ENCODE peak calls at places on chromosomes 1 and 21, in eight cellular contexts. One of them, this sample, is unnamed.

GRCh38 chr1:231986631-231987291 is 360.2 kb downstream of the DISC1 start:
- DNase-seq in CD8-positive, alpha-beta memory T cell: no peak
- DNase-seq in naive thymus-derived CD4-positive, alpha-beta T cell: no peak
- DNase-seq in astrocyte: no peak
- DNase-seq in HAP-1: no peak
- DNase-seq in K562: no peak
- DNase-seq in pancreas: no peak
- DNase-seq in HCT116: no peak
- DNase-seq in this sample: no peak

GRCh38 chr1:163171826-163172225 is 30.9 kb downstream of the RGS5 start:
- DNase-seq in HAP-1: no peak
- DNase-seq in pancreas: no peak
- DNase-seq in K562: no peak
- DNase-seq in CD8-positive, alpha-beta memory T cell: no peak
- DNase-seq in astrocyte: no peak
- DNase-seq in HCT116: no peak
- DNase-seq in naive thymus-derived CD4-positive, alpha-beta T cell: no peak
- DNase-seq in this sample: no peak

GRCh38 chr1:18480315-18481189 is at the start of gene KLHDC7A:
- DNase-seq in HAP-1: no peak
- DNase-seq in CD8-positive, alpha-beta memory T cell: no peak
- DNase-seq in naive thymus-derived CD4-positive, alpha-beta T cell: no peak
- DNase-seq in astrocyte: no peak
- DNase-seq in HCT116: no peak
- DNase-seq in K562: no peak
- DNase-seq in pancreas: peak; percentile 82
- DNase-seq in this sample: peak; percentile 88

GRCh38 chr1:18263547-18264130 is 156.0 kb downstream of the IGSF21 start:
- DNase-seq in K562: no peak
- DNase-seq in pancreas: no peak
- DNase-seq in CD8-positive, alpha-beta memory T cell: no peak
- DNase-seq in naive thymus-derived CD4-positive, alpha-beta T cell: no peak
- DNase-seq in HAP-1: no peak
- DNase-seq in astrocyte: no peak
- DNase-seq in HCT116: no peak
- DNase-seq in this sample: no peak

GRCh38 chr1:108117908-108118902 is 81.9 kb downstream of the SLC25A24 start:
- DNase-seq in astrocyte: peak; percentile 74
- DNase-seq in CD8-positive, alpha-beta memory T cell: no peak
- DNase-seq in naive thymus-derived CD4-positive, alpha-beta T cell: no peak
- DNase-seq in K562: peak; percentile 38
- DNase-seq in HAP-1: no peak
- DNase-seq in pancreas: no peak
- DNase-seq in HCT116: no peak
- DNase-seq in this sample: no peak

GRCh38 chr1:7469255-7469938 is 301.7 kb upstream of the VAMP3 start:
- DNase-seq in naive thymus-derived CD4-positive, alpha-beta T cell: no peak
- DNase-seq in pancreas: no peak
- DNase-seq in astrocyte: peak; percentile 87
- DNase-seq in HCT116: no peak
- DNase-seq in K562: no peak
- DNase-seq in HAP-1: no peak
- DNase-seq in CD8-positive, alpha-beta memory T cell: no peak
- DNase-seq in this sample: no peak

GRCh38 chr1:245363821-245364220 is 209.0 kb downstream of the KIF26B start:
- DNase-seq in CD8-positive, alpha-beta memory T cell: no peak
- DNase-seq in pancreas: no peak
- DNase-seq in naive thymus-derived CD4-positive, alpha-beta T cell: no peak
- DNase-seq in K562: no peak
- DNase-seq in HAP-1: no peak
- DNase-seq in HCT116: no peak
- DNase-seq in astrocyte: no peak
- DNase-seq in this sample: peak; percentile 12

GRCh38 chr1:202279806-202280205 is 61.9 kb downstream of the UBE2T start:
- DNase-seq in HCT116: no peak
- DNase-seq in naive thymus-derived CD4-positive, alpha-beta T cell: no peak
- DNase-seq in pancreas: no peak
- DNase-seq in HAP-1: no peak
- DNase-seq in CD8-positive, alpha-beta memory T cell: no peak
- DNase-seq in astrocyte: peak; percentile 39
- DNase-seq in K562: no peak
- DNase-seq in this sample: no peak

GRCh38 chr21:32463889-32464300 is 51.4 kb downstream of the EVA1C start:
- DNase-seq in pancreas: no peak
- DNase-seq in CD8-positive, alpha-beta memory T cell: no peak
- DNase-seq in HCT116: peak; percentile 85
- DNase-seq in K562: no peak
- DNase-seq in naive thymus-derived CD4-positive, alpha-beta T cell: no peak
- DNase-seq in astrocyte: peak; percentile 98
- DNase-seq in HAP-1: no peak
- DNase-seq in this sample: no peak

GRCh38 chr1:26826261-26827201 is at the start of gene ZDHHC18:
- DNase-seq in HCT116: no peak
- DNase-seq in HAP-1: peak; percentile 77
- DNase-seq in CD8-positive, alpha-beta memory T cell: peak; percentile 74
- DNase-seq in naive thymus-derived CD4-positive, alpha-beta T cell: peak; percentile 77
- DNase-seq in K562: peak; percentile 94
- DNase-seq in astrocyte: peak; percentile 11
- DNase-seq in pancreas: peak; percentile 90
- DNase-seq in this sample: no peak

GRCh38 chr1:173418107-173418985 is 58.8 kb upstream of the PRDX6 start:
- DNase-seq in naive thymus-derived CD4-positive, alpha-beta T cell: no peak
- DNase-seq in astrocyte: peak; percentile 67
- DNase-seq in HCT116: no peak
- DNase-seq in K562: no peak
- DNase-seq in pancreas: no peak
- DNase-seq in HAP-1: no peak
- DNase-seq in CD8-positive, alpha-beta memory T cell: no peak
- DNase-seq in this sample: no peak

GRCh38 chr1:204709960-204710912 is 24.7 kb upstream of the LRRN2 start:
- DNase-seq in CD8-positive, alpha-beta memory T cell: no peak
- DNase-seq in HAP-1: no peak
- DNase-seq in naive thymus-derived CD4-positive, alpha-beta T cell: no peak
- DNase-seq in astrocyte: no peak
- DNase-seq in K562: no peak
- DNase-seq in HCT116: no peak
- DNase-seq in pancreas: peak; percentile 16
- DNase-seq in this sample: no peak

GRCh38 chr1:203695116-203695515 is 68.5 kb downstream of the ATP2B4 start:
- DNase-seq in K562: no peak
- DNase-seq in astrocyte: no peak
- DNase-seq in HAP-1: no peak
- DNase-seq in naive thymus-derived CD4-positive, alpha-beta T cell: no peak
- DNase-seq in HCT116: no peak
- DNase-seq in CD8-positive, alpha-beta memory T cell: no peak
- DNase-seq in pancreas: no peak
- DNase-seq in this sample: no peak

GRCh38 chr1:162019006-162019405 is 4.7 kb downstream of the OLFML2B start:
- DNase-seq in HAP-1: no peak
- DNase-seq in HCT116: no peak
- DNase-seq in CD8-positive, alpha-beta memory T cell: no peak
- DNase-seq in pancreas: no peak
- DNase-seq in astrocyte: peak; percentile 87
- DNase-seq in naive thymus-derived CD4-positive, alpha-beta T cell: no peak
- DNase-seq in K562: no peak
- DNase-seq in this sample: no peak

GRCh38 chr1:180415985-180416633 is 86.3 kb downstream of the ACBD6 start:
- DNase-seq in HAP-1: no peak
- DNase-seq in CD8-positive, alpha-beta memory T cell: no peak
- DNase-seq in pancreas: no peak
- DNase-seq in naive thymus-derived CD4-positive, alpha-beta T cell: no peak
- DNase-seq in astrocyte: peak; percentile 25
- DNase-seq in HCT116: peak; percentile 27
- DNase-seq in K562: peak; percentile 58
- DNase-seq in this sample: no peak

GRCh38 chr1:12166834-12167492 is at the start of gene TNFRSF1B:
- DNase-seq in pancreas: peak; percentile 83
- DNase-seq in CD8-positive, alpha-beta memory T cell: peak; percentile 68
- DNase-seq in astrocyte: no peak
- DNase-seq in naive thymus-derived CD4-positive, alpha-beta T cell: peak; percentile 47
- DNase-seq in K562: peak; percentile 92
- DNase-seq in HCT116: no peak
- DNase-seq in HAP-1: peak; percentile 66
- DNase-seq in this sample: peak; percentile 48

GRCh38 chr1:12170263-12170671 is 3.5 kb downstream of the TNFRSF1B start:
- DNase-seq in pancreas: no peak
- DNase-seq in naive thymus-derived CD4-positive, alpha-beta T cell: no peak
- DNase-seq in HAP-1: no peak
- DNase-seq in K562: no peak
- DNase-seq in CD8-positive, alpha-beta memory T cell: no peak
- DNase-seq in HCT116: no peak
- DNase-seq in astrocyte: no peak
- DNase-seq in this sample: no peak

GRCh38 chr1:12169442-12170135 is 2.8 kb downstream of the TNFRSF1B start:
- DNase-seq in HCT116: no peak
- DNase-seq in HAP-1: no peak
- DNase-seq in astrocyte: no peak
- DNase-seq in K562: no peak
- DNase-seq in CD8-positive, alpha-beta memory T cell: no peak
- DNase-seq in pancreas: no peak
- DNase-seq in naive thymus-derived CD4-positive, alpha-beta T cell: no peak
- DNase-seq in this sample: no peak

GRCh38 chr1:12167493-12168429 is 970 bp downstream of the TNFRSF1B start:
- DNase-seq in CD8-positive, alpha-beta memory T cell: peak; percentile 31
- DNase-seq in HCT116: no peak
- DNase-seq in pancreas: no peak
- DNase-seq in K562: peak; percentile 83
- DNase-seq in astrocyte: no peak
- DNase-seq in naive thymus-derived CD4-positive, alpha-beta T cell: no peak
- DNase-seq in HAP-1: no peak
- DNase-seq in this sample: no peak

DNA sequence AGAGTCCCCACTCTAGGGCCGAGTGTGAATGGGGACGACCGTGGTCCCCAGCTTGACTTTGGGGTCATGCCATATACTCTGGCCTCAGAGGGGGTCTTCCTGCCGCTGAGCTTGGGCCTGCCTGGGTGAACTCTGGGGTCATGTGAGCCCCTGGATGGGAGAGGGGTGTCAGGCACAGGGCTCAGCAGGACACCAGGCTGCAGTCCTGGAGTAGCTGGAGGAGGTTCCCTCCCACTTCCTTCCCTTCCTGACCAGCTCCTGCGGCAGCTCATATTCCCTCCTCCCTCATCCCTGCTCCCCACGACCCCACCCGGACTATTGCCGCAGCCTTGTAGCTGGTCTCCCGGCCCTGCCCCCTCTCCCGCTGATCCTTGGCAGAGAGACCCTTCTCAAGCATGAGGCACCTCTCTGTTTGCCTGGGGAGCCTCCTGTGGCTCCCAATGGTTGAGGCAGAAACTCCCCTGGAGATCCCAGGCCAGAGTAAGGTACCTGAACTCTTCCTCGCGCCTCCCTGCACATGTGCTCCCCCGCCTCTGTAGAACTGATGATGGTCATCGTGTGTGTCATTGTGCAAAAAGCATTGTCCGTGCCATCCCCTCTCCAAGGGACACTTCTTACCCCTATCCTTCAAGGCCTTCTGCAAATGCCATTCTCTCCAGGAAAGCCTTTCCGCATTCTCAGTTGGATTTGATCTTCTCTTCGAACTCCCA is 1.8 kb downstream of the TNFRSF1B start:
- DNase-seq in naive thymus-derived CD4-positive, alpha-beta T cell: no peak
- DNase-seq in HCT116: no peak
- DNase-seq in HAP-1: no peak
- DNase-seq in CD8-positive, alpha-beta memory T cell: no peak
- DNase-seq in astrocyte: no peak
- DNase-seq in K562: peak; percentile 52
- DNase-seq in pancreas: no peak
- DNase-seq in this sample: no peak
- H3K4me1 ChIP-seq in naive thymus-derived CD4-positive, alpha-beta T cell: peaks cover 59% of the 10 kb centered on the region
- H3K4me1 ChIP-seq in HCT116: peaks cover 21% of the 10 kb centered on the region
- H3K4me1 ChIP-seq in HAP-1: no peaks in the 10 kb centered on the region
- H3K4me1 ChIP-seq in CD8-positive, alpha-beta memory T cell: peaks cover 67% of the 10 kb centered on the region
- H3K4me1 ChIP-seq in astrocyte: no peaks in the 10 kb centered on the region
- H3K4me1 ChIP-seq in K562: peaks cover 33% of the 10 kb centered on the region
- H3K4me1 ChIP-seq in pancreas: no peaks in the 10 kb centered on the region
- H3K4me1 ChIP-seq in this sample: no peaks in the 10 kb centered on the region

GRCh38 chr1:213335084-213335483 is 284.0 kb downstream of the RPS6KC1 start:
- DNase-seq in CD8-positive, alpha-beta memory T cell: no peak
- DNase-seq in astrocyte: no peak
- DNase-seq in HAP-1: no peak
- DNase-seq in naive thymus-derived CD4-positive, alpha-beta T cell: no peak
- DNase-seq in HCT116: no peak
- DNase-seq in pancreas: no peak
- DNase-seq in K562: no peak
- DNase-seq in this sample: no peak
- H3K27me3 ChIP-seq in CD8-positive, alpha-beta memory T cell: no peaks in the 10 kb centered on the region
- H3K27me3 ChIP-seq in astrocyte: no peaks in the 10 kb centered on the region
- H3K27me3 ChIP-seq in HAP-1: no peaks in the 10 kb centered on the region
- H3K27me3 ChIP-seq in naive thymus-derived CD4-positive, alpha-beta T cell: no peaks in the 10 kb centered on the region
- H3K27me3 ChIP-seq in HCT116: no peaks in the 10 kb centered on the region
- H3K27me3 ChIP-seq in pancreas: no peaks in the 10 kb centered on the region
- H3K27me3 ChIP-seq in K562: peaks cover 25% of the 10 kb centered on the region
- H3K27me3 ChIP-seq in this sample: no peaks in the 10 kb centered on the region

GRCh38 chr1:247209306-247209900 is 37.6 kb upstream of the ZNF124 start:
- DNase-seq in HAP-1: peak; percentile 23
- DNase-seq in K562: peak; percentile 24
- DNase-seq in astrocyte: no peak
- DNase-seq in naive thymus-derived CD4-positive, alpha-beta T cell: no peak
- DNase-seq in HCT116: no peak
- DNase-seq in CD8-positive, alpha-beta memory T cell: no peak
- DNase-seq in pancreas: no peak
- DNase-seq in this sample: no peak

GRCh38 chr1:247210062-247210385 is 38.2 kb upstream of the ZNF124 start:
- DNase-seq in HCT116: no peak
- DNase-seq in CD8-positive, alpha-beta memory T cell: no peak
- DNase-seq in astrocyte: peak; percentile 11
- DNase-seq in HAP-1: no peak
- DNase-seq in naive thymus-derived CD4-positive, alpha-beta T cell: no peak
- DNase-seq in K562: no peak
- DNase-seq in pancreas: no peak
- DNase-seq in this sample: no peak

DNA sequence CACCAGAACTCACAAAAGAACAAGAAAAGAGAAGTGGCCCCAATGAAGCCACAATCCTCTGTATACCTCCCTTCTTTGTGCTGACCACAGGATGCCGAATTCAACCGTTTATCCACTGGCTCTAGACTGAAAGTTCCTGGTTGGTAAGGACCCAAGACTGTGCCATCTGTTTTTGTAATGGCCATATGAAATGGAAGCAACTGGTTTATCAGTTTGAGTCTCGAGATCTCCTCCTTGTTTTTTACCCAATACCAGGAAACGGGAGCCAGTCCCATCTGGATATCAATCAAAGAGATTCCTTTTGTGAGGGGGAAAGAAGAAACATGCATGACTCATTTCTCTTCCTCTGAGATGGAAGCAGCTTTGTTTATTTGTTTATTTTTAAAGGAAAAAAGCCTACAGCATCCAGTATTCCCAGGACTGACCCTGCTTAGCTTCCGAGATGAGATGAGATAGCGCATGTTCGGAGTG is 32.4 kb upstream of the ZNF124 start:
- DNase-seq in HAP-1: no peak
- DNase-seq in CD8-positive, alpha-beta memory T cell: no peak
- DNase-seq in astrocyte: no peak
- DNase-seq in pancreas: no peak
- DNase-seq in K562: no peak
- DNase-seq in naive thymus-derived CD4-positive, alpha-beta T cell: no peak
- DNase-seq in HCT116: no peak
- DNase-seq in this sample: no peak
- H3K9me3 ChIP-seq in HAP-1: no peaks in the 10 kb centered on the region
- H3K9me3 ChIP-seq in CD8-positive, alpha-beta memory T cell: no peaks in the 10 kb centered on the region
- H3K9me3 ChIP-seq in astrocyte: peaks cover 4% of the 10 kb centered on the region
- H3K9me3 ChIP-seq in pancreas: no peaks in the 10 kb centered on the region
- H3K9me3 ChIP-seq in K562: no peaks in the 10 kb centered on the region
- H3K9me3 ChIP-seq in naive thymus-derived CD4-positive, alpha-beta T cell: no peaks in the 10 kb centered on the region
- H3K9me3 ChIP-seq in HCT116: no peaks in the 10 kb centered on the region
- H3K9me3 ChIP-seq in this sample: no peaks in the 10 kb centered on the region

GRCh38 chr21:36419241-36419640 is 34.0 kb downstream of the CHAF1B start:
- DNase-seq in HAP-1: no peak
- DNase-seq in K562: no peak
- DNase-seq in astrocyte: no peak
- DNase-seq in CD8-positive, alpha-beta memory T cell: no peak
- DNase-seq in pancreas: no peak
- DNase-seq in HCT116: no peak
- DNase-seq in naive thymus-derived CD4-positive, alpha-beta T cell: no peak
- DNase-seq in this sample: no peak
- H3K4me1 ChIP-seq in HAP-1: no peaks in the 10 kb centered on the region
- H3K4me1 ChIP-seq in K562: peaks cover 13% of the 10 kb centered on the region
- H3K4me1 ChIP-seq in astrocyte: peaks cover 6% of the 10 kb centered on the region
- H3K4me1 ChIP-seq in CD8-positive, alpha-beta memory T cell: no peaks in the 10 kb centered on the region
- H3K4me1 ChIP-seq in pancreas: no peaks in the 10 kb centered on the region
- H3K4me1 ChIP-seq in HCT116: peaks cover 2% of the 10 kb centered on the region
- H3K4me1 ChIP-seq in naive thymus-derived CD4-positive, alpha-beta T cell: no peaks in the 10 kb centered on the region
- H3K4me1 ChIP-seq in this sample: no peaks in the 10 kb centered on the region